ENCODE peak calls at places on chromosomes 6 and 20, in ten cellular contexts. N is psoas muscle; S is HS-27A; Y is RPMI8226; K is T-helper 2 cell; A is GM23338; O is activated T-cell treated with anti-CD3 and anti-CD28 coated beads, Interleukin-2, amount 50 U/mL, for 4 hours; Q is NCI-H1436; M is HT1080; T is CD4-positive, CD25-positive, alpha-beta regulatory T cell. U is an unnamed sample.

GRCh38 chr6:19465760-19466159 is 371.4 kb upstream of the ID4 start:
- DNase-seq in T (no peak), A (no peak), O (no peak), M (no peak), K (no peak), Q (no peak), S (no peak), N (no peak), Y (no peak), U (peak; percentile 47)

GRCh38 chr6:128508588-128509296 is 11.7 kb downstream of the PTPRK start:
- DNase-seq in Y (no peak), S (peak; percentile 83), T (no peak), Q (no peak), M (peak; percentile 91), A (no peak), N (no peak), O (no peak), K (no peak), U (peak; percentile 85)

GRCh38 chr6:44976677-44977405 is 351.3 kb upstream of the RUNX2 start:
- DNase-seq in O (no peak), S (no peak), K (peak; percentile 78), Y (peak; percentile 10), M (no peak), N (no peak), A (no peak), Q (no peak), T (no peak), U (no peak)

GRCh38 chr6:5763871-5764270 is 242.9 kb downstream of the NRN1 start:
- DNase-seq in N (no peak), Y (no peak), A (no peak), T (no peak), K (no peak), O (no peak), Q (no peak), S (no peak), M (no peak), U (no peak)

GRCh38 chr6:68975064-68975463 is 340.0 kb downstream of the ADGRB3 start:
- DNase-seq in T (no peak), Y (no peak), Q (peak; percentile 63), O (no peak), S (no peak), N (no peak), A (peak; percentile 42), M (peak; percentile 10), K (no peak), U (no peak)

GRCh38 chr6:4636881-4637224 is 139.4 kb upstream of the CDYL start:
- DNase-seq in M (no peak), Y (no peak), Q (no peak), T (no peak), K (no peak), S (no peak), O (no peak), A (no peak), N (no peak), U (no peak)

GRCh38 chr20:50804453-50805348 is 9.8 kb downstream of the BCAS4 start:
- DNase-seq in M (no peak), Q (no peak), S (no peak), T (peak; percentile 15), N (no peak), Y (no peak), A (no peak), K (peak; percentile 70), O (no peak), U (no peak)

GRCh38 chr6:132063738-132064137 is 112.6 kb upstream of the CCN2 start:
- DNase-seq in T (no peak), M (peak; percentile 94), N (peak; percentile 12), K (no peak), S (peak; percentile 69), A (no peak), Y (no peak), Q (no peak), O (no peak), U (peak; percentile 91)

GRCh38 chr6:139008117-139008516 is 20.1 kb upstream of the REPS1 start:
- DNase-seq in Q (no peak), A (no peak), K (no peak), M (no peak), T (no peak), O (no peak), Y (no peak), S (no peak), N (no peak), U (no peak)

GRCh38 chr20:23628402-23629016 is 9.2 kb downstream of the CST3 start:
- DNase-seq in Q (no peak), O (no peak), Y (no peak), M (no peak), S (no peak), N (no peak), K (no peak), T (no peak), A (no peak), U (no peak)

GRCh38 chr6:5054427-5054873 is 30.7 kb upstream of the PPP1R3G start:
- DNase-seq in Q (no peak), N (no peak), O (no peak), M (peak; percentile 11), K (no peak), A (no peak), Y (no peak), T (no peak), S (peak; percentile 17), U (no peak)

GRCh38 chr6:87257046-87257445 is 65.3 kb upstream of the SMIM8 start:
- DNase-seq in O (no peak), N (no peak), A (no peak), S (no peak), Y (no peak), T (no peak), K (no peak), M (no peak), Q (no peak), U (no peak)

GRCh38 chr6:75345413-75345812 is 60.8 kb upstream of the TMEM30A start:
- DNase-seq in Q (no peak), K (no peak), O (no peak), Y (peak; percentile 14), T (no peak), A (no peak), S (no peak), M (no peak), N (no peak), U (no peak)

GRCh38 chr20:2814587-2815051 is at the start of gene C20orf141:
- DNase-seq in K (no peak), A (no peak), Y (peak; percentile 69), Q (no peak), O (no peak), T (no peak), M (peak; percentile 95), S (peak; percentile 95), N (peak; percentile 58), U (peak; percentile 92)

GRCh38 chr20:63968928-63969760 is 586 bp downstream of the ZNF512B start:
- DNase-seq in N (peak; percentile 38), Q (no peak), A (peak; percentile 59), K (peak; percentile 40), O (no peak), Y (peak; percentile 51), M (no peak), T (no peak), S (no peak), U (peak; percentile 47)

GRCh38 chr6:130600880-130601341 is 226.3 kb upstream of the SMLR1 start:
- DNase-seq in N (no peak), Y (no peak), O (no peak), S (peak; percentile 91), K (no peak), A (peak; percentile 21), Q (no peak), T (no peak), M (peak; percentile 85), U (peak; percentile 75)

GRCh38 chr6:35034411-35035171 is 106.5 kb downstream of the TCP11 start:
- DNase-seq in K (no peak), N (peak; percentile 53), O (no peak), T (no peak), Y (no peak), A (no peak), Q (no peak), M (no peak), S (no peak), U (no peak)

GRCh38 chr6:158324136-158324535 is 11.9 kb downstream of the TULP4 start:
- DNase-seq in N (no peak), A (no peak), Q (no peak), K (no peak), O (no peak), T (no peak), M (no peak), Y (no peak), S (no peak), U (no peak)

GRCh38 chr6:21150644-21151043 is 442.9 kb upstream of the SOX4 start:
- DNase-seq in Y (no peak), M (no peak), S (no peak), O (no peak), N (no peak), T (no peak), K (no peak), A (no peak), Q (no peak), U (no peak)

GRCh38 chr6:159989882-159990480 is 21.1 kb downstream of the IGF2R start:
- DNase-seq in K (peak; percentile 49), M (no peak), N (no peak), T (no peak), Y (no peak), O (no peak), Q (no peak), S (no peak), A (no peak), U (no peak)

GRCh38 chr6:133854633-133855598 is 34.0 kb upstream of the TCF21 start:
- DNase-seq in A (peak; percentile 54), M (no peak), K (no peak), N (no peak), S (no peak), Y (peak; percentile 3), O (no peak), T (no peak), Q (no peak), U (no peak)

GRCh38 chr20:25258463-25258805 is 10.5 kb downstream of the PYGB start:
- DNase-seq in A (no peak), K (no peak), Q (no peak), Y (no peak), N (no peak), S (no peak), O (no peak), M (no peak), T (no peak), U (no peak)

GRCh38 chr20:44596876-44597275 is 14.5 kb downstream of the PKIG start:
- DNase-seq in A (no peak), O (no peak), K (no peak), M (no peak), N (no peak), Q (no peak), Y (no peak), T (no peak), S (no peak), U (no peak)

GRCh38 chr6:34144581-34145160 is 1.2 kb downstream of the GRM4 start:
- DNase-seq in Y (no peak), A (no peak), K (no peak), O (no peak), T (no peak), M (no peak), Q (no peak), S (no peak), N (no peak), U (no peak)